ENCODE peak calls at places on chromosomes 13 and 19, in five cellular contexts. H, G, M, L and S are unnamed samples.

GRCh38 chr19:8355631-8356402 is 8.1 kb upstream of the ANGPTL4 start:
- DNase-seq in H (peak), L (no peak), M (peak), G (no peak), S (no peak)

GRCh38 chr13:46126074-46126473 is 21.2 kb upstream of the CPB2 start:
- DNase-seq in H (no peak), L (no peak), M (no peak), G (no peak), S (no peak)

GRCh38 chr13:98927954-98928927 is 49.6 kb downstream of the DOCK9 start:
- DNase-seq in G (no peak), L (no peak), M (peak), H (peak), S (no peak)

GRCh38 chr19:40217921-40218890 is at the start of gene TTC9B:
- DNase-seq in H (no peak), M (no peak), G (peak), L (no peak), S (no peak)

GRCh38 chr19:30338878-30339623 is 33.1 kb upstream of the ZNF536 start:
- DNase-seq in L (no peak), M (no peak), G (no peak), H (no peak), S (no peak)

GRCh38 chr19:51514866-51515481 is 13.4 kb upstream of the SIGLEC12 start:
- DNase-seq in L (peak), M (peak), G (no peak), H (peak), S (no peak)

GRCh38 chr19:3683405-3683865 is 16.8 kb downstream of the PIP5K1C start:
- DNase-seq in L (no peak), H (peak), G (peak), M (no peak), S (no peak)

GRCh38 chr13:107421028-107421427 is 794.3 kb downstream of the LIG4 start:
- DNase-seq in H (peak), L (no peak), G (no peak), M (peak), S (no peak)

GRCh38 chr19:49056101-49056901 is 1.2 kb downstream of the CGB7 start:
- DNase-seq in L (peak), H (peak), G (peak), M (peak), S (peak)

GRCh38 chr19:41706741-41707501 is 1.5 kb upstream of the CEACAM5 start:
- DNase-seq in L (peak), M (no peak), H (no peak), G (peak), S (peak)

GRCh38 chr19:39372047-39372802 is 18.7 kb downstream of the PAF1 start:
- DNase-seq in M (peak), H (peak), L (no peak), G (no peak), S (peak)

GRCh38 chr19:16462757-16463250 is 9.0 kb downstream of the EPS15L1 start:
- DNase-seq in L (no peak), H (peak), G (no peak), M (peak), S (no peak)

GRCh38 chr13:97976551-97977375 is 23.3 kb downstream of the IPO5 start:
- DNase-seq in H (no peak), G (peak), M (no peak), L (peak), S (peak)

GRCh38 chr19:28377077-28377476 is 835.9 kb downstream of the UQCRFS1 start:
- DNase-seq in H (peak), G (no peak), L (peak), M (no peak), S (no peak)

GRCh38 chr13:94480672-94481145 is 1.2 kb upstream of the DCT start:
- DNase-seq in G (no peak), H (peak), L (no peak), M (peak), S (no peak)

GRCh38 chr13:40483601-40484000 is 182.8 kb downstream of the FOXO1 start:
- DNase-seq in H (no peak), L (no peak), M (no peak), G (no peak), S (no peak)

GRCh38 chr13:20826301-20826700 is 52.5 kb upstream of the EEF1AKMT1 start:
- DNase-seq in H (no peak), M (no peak), L (no peak), G (no peak), S (no peak)
- H3K27ac ChIP-seq in H (no peak), M (no peak), L (peak), G (no peak), S (no peak)

DNA sequence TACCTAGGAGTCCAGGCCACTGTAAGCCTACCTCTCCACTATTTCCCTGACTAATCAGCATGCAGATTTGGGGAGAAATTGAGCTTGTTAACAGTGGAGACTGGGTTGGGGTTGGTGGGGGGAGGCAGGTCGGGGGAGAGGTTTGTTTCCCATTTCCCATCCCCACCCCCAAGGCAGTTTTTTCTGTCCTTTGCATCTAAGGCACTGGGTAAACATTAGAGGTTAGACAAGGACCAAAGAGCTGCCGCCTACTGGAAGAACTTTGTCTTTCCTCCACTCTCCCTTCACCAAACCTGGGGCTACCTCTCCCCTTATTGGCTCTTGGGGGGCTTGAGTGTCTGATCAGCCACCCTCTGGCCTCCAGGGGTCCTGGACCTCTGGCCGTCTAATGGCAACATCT is 953 bp downstream of the KCNN4 start:
- DNase-seq in H (no peak), M (no peak), L (no peak), G (no peak), S (peak)
- H3K9ac ChIP-seq in H (no peak), M (no peak), L (no peak), G (no peak), S (peak)

DNA sequence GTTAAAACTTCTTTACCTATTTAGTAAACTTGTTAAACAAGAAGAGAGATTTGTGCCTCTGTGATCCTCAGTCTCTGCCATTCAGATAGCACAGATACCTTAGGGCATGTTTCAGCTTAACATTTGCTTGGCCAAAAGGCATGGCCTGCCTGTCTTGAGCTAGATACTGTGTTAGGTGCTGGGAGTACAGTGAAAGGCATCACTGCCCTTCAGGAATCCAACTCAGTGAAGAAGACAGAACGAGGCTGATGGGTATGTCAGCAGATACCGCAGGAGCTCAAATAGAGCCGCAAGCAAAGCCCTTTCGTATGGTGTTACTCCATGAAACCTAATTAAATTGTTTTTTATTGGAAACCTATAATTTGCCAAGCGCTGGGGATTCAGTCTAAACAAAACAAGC is 12.9 kb downstream of the ZNF507 start:
- DNase-seq in L (no peak), H (no peak), M (no peak), G (no peak), S (no peak)
- H3K27ac ChIP-seq in L (no peak), H (no peak), M (no peak), G (no peak), S (no peak)

DNA sequence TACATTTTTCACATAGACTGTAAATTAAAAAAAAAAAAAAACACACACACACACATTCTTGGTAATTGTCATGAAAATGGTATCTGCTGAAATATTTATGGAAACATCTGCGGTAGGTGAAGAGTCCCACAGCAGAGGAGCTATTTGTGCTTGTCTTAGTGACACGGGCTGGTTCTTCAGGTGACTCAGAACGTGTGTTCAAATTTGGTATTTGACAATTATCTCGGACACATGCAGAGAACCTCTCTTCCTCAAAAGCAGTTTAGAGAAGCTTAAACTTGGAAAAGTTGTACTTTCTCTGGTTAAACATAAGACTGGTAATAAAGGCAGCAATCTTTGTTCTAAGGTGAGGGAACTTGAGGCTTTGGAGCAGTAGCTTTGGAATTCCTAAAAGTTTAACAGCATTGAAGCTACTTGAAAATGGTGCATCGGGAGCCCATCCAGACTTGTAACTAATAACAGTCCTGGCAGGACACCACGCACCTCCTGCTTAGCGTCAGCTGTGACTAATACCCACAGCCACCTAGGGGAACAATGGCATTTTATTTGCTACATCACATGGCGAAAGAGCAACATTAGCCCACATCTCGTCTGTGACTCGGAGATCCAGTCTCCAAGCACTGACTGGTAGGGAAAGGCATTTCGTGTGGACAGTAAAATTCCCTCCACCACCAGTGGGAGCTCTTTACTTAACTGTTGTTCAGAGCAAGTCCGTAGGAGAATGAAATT is 1505.1 kb upstream of the SLC10A2 start:
- DNase-seq in L (peak), M (peak), G (peak), H (peak), S (peak)
- H3K9ac ChIP-seq in L (no peak), M (no peak), G (no peak), H (no peak), S (no peak)

DNA sequence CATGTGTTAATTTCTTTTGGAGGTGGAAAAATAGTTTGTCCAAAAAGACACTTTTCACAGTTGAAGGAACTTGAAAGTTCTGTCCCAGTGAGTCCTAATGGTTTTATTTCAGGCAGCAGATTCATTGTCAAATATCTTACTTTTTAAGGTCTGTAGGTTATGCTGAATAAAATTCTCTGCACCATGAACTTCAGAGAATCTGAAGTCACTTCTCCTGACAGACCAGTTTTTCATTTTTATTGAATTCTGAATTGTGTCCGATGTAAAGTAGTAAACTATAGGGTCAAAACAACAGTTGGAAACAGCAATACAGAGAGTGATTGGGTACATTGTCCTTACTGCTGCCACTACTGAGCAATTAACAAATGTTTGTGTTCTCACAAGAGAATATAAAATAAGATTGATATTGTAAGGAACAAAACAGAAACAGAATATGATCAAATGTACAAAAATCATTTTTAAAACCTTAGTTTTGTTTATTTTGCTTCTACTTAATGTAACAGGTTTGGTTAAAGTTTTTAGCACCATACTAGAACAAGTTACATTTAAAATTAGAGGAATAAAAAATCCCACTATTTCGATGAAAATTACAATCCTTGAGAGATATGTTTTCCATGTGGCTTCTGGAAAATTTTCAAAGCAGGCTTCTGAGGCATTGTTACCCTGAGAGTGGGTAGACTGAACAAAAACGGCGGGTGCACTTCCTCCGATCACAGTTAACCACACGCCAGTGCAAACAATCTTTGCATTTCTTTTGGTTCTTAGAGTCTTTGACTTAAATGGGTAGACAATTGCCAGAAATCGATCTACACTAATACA is 1.4 kb downstream of the LPAR6 start:
- DNase-seq in H (peak), L (no peak), M (peak), G (no peak), S (peak)
- H3K27ac ChIP-seq in H (peak), L (no peak), M (peak), G (no peak), S (peak)

GRCh38 chr13:21063031-21063430 is 1.6 kb upstream of the LATS2 start:
- DNase-seq in G (no peak), L (no peak), M (no peak), H (no peak), S (peak)

GRCh38 chr13:21067794-21068193 is 6.4 kb upstream of the LATS2 start:
- DNase-seq in G (no peak), L (no peak), H (no peak), M (no peak), S (no peak)

GRCh38 chr13:21071015-21071414 is 9.6 kb upstream of the LATS2 start:
- DNase-seq in M (no peak), H (peak), L (no peak), G (no peak), S (no peak)

GRCh38 chr13:21069561-21070004 is 8.2 kb upstream of the LATS2 start:
- DNase-seq in L (no peak), H (peak), G (no peak), M (peak), S (no peak)

DNA sequence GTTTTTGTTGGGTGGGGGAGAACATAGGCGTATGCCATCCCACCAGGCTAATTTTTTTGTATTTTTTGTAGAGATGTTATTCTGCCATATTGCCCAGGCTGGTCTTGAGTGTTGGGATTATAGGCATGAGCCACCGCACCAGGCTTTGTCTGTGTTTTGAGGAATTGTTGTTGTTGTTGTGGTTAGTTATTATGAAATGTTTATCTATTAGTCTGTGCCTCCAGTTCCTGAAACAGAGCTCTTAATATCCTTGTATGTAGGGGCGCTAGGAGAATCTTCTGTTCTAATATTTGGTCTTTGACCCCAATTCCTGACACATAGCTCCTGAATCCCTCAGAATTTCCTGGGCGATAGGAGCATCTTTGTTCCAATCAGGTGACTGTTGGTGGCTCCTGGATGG is 5.6 kb upstream of the LATS2 start:
- DNase-seq in H (no peak), M (no peak), L (no peak), G (no peak), S (no peak)
- H3K9ac ChIP-seq in H (no peak), M (no peak), L (no peak), G (no peak), S (no peak)

DNA sequence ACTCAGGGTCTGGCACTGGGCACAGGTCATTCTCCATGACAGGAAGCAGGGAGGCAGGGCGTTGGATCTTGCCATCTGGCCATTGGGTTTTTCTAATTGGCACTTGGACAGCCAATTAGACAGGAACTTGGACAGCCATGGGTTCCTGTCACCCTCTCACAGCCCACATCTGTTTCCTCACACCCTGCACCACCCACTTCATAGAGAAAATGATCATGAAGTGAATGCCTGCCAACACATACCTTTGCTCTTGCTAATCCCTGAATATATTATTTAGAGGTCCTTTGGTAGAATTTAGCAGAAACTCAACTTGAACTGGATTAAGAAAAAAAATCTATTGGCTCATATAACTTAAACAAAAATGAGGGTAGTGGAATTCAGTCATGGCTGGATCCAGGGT is 4.9 kb upstream of the OLFM2 start:
- DNase-seq in H (peak), L (no peak), M (peak), G (no peak), S (no peak)
- H3K27ac ChIP-seq in H (no peak), L (no peak), M (no peak), G (no peak), S (no peak)

GRCh38 chr19:58451358-58452101 is at the start of gene ZNF324B:
- DNase-seq in G (peak), M (peak), H (peak), L (peak), S (peak)
- H3K9ac ChIP-seq in G (no peak), M (peak), H (peak), L (peak), S (peak)

GRCh38 chr13:110699148-110700145 is 6.5 kb downstream of the CARS2 start:
- DNase-seq in L (no peak), M (no peak), H (no peak), G (no peak), S (no peak)
- H3K27ac ChIP-seq in L (peak), M (no peak), H (no peak), G (no peak), S (no peak)

DNA sequence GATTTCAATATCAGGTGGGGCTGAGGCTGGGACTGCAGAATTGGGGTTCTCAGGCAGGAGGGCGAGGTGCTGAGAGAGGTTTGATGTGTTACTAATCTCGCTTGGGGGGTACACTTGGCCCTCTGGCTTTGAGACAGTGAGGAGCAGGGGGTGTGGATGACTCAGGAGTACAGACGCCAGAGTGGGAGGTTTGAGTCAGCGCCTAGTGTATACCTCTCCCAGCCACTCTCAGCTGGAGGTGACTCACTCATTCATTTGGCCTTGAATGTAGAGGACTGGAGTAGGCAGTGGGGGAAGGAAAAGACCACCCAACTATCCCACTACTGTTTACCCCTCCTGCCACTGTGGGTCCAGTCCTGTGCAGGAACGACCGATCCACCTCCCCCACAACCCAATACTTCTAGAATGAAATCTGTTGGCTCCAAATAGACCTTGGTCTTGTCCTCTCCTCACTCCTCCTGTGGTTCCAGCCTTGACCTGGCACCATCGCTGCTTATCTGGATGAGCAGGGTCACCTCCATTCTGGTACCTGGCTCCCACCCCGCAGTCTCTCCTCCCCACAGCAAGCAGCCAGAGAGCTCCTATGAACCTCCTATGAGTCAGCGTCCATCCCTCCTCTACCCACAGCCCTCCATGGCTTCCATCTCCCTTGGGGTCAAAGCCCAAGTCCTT is 20.1 kb upstream of the ZNRF4 start:
- DNase-seq in G (no peak), M (peak), H (peak), L (no peak), S (no peak)
- H3K9ac ChIP-seq in G (no peak), M (no peak), H (no peak), L (no peak), S (no peak)